ENCODE peak calls at places on chromosomes 1 and 21, in six cellular contexts. One of them, this sample, is unnamed.

GRCh38 chr1:245337829-245338484 is 183.2 kb downstream of the KIF26B start:
- DNase-seq in transverse colon: no peak
- DNase-seq in WERI-Rb-1: no peak
- DNase-seq in Karpas-422: no peak
- DNase-seq in mammary epithelial cell: no peak
- DNase-seq in uterus: no peak
- DNase-seq in this sample: no peak

GRCh38 chr1:15742339-15742801 is at the start of gene TMEM82:
- DNase-seq in mammary epithelial cell: no peak
- DNase-seq in WERI-Rb-1: no peak
- DNase-seq in transverse colon: peak; percentile 76
- DNase-seq in Karpas-422: no peak
- DNase-seq in uterus: no peak
- DNase-seq in this sample: no peak

GRCh38 chr1:231407049-231407448 is 15.0 kb downstream of the EGLN1 start:
- DNase-seq in transverse colon: no peak
- DNase-seq in WERI-Rb-1: no peak
- DNase-seq in uterus: no peak
- DNase-seq in mammary epithelial cell: no peak
- DNase-seq in Karpas-422: no peak
- DNase-seq in this sample: no peak

GRCh38 chr1:153633161-153633746 is 612 bp upstream of the CHTOP start:
- DNase-seq in mammary epithelial cell: no peak
- DNase-seq in Karpas-422: no peak
- DNase-seq in transverse colon: peak; percentile 61
- DNase-seq in uterus: no peak
- DNase-seq in WERI-Rb-1: no peak
- DNase-seq in this sample: no peak

GRCh38 chr1:91797164-91797563 is 88.8 kb downstream of the TGFBR3 start:
- DNase-seq in Karpas-422: no peak
- DNase-seq in transverse colon: no peak
- DNase-seq in uterus: no peak
- DNase-seq in WERI-Rb-1: no peak
- DNase-seq in mammary epithelial cell: no peak
- DNase-seq in this sample: no peak

GRCh38 chr1:57468661-57469523 is 45.0 kb upstream of the DAB1 start:
- DNase-seq in WERI-Rb-1: no peak
- DNase-seq in transverse colon: no peak
- DNase-seq in mammary epithelial cell: no peak
- DNase-seq in uterus: no peak
- DNase-seq in Karpas-422: peak; percentile 40
- DNase-seq in this sample: no peak

GRCh38 chr1:115544131-115544530 is 97.6 kb upstream of the VANGL1 start:
- DNase-seq in uterus: no peak
- DNase-seq in Karpas-422: no peak
- DNase-seq in transverse colon: no peak
- DNase-seq in WERI-Rb-1: no peak
- DNase-seq in mammary epithelial cell: no peak
- DNase-seq in this sample: no peak

GRCh38 chr1:215357901-215358300 is 209.2 kb upstream of the KCTD3 start:
- DNase-seq in mammary epithelial cell: no peak
- DNase-seq in uterus: no peak
- DNase-seq in WERI-Rb-1: no peak
- DNase-seq in Karpas-422: no peak
- DNase-seq in transverse colon: no peak
- DNase-seq in this sample: no peak

GRCh38 chr1:84347547-84348239 is 46.2 kb downstream of the SAMD13 start:
- DNase-seq in transverse colon: no peak
- DNase-seq in WERI-Rb-1: peak; percentile 19
- DNase-seq in Karpas-422: no peak
- DNase-seq in mammary epithelial cell: no peak
- DNase-seq in uterus: no peak
- DNase-seq in this sample: no peak

GRCh38 chr1:179953974-179954493 is 576 bp upstream of the CEP350 start:
- DNase-seq in transverse colon: peak; percentile 38
- DNase-seq in WERI-Rb-1: peak; percentile 41
- DNase-seq in Karpas-422: peak; percentile 80
- DNase-seq in mammary epithelial cell: peak; percentile 57
- DNase-seq in uterus: peak; percentile 59
- DNase-seq in this sample: no peak

GRCh38 chr1:156124557-156125483 is 10.3 kb downstream of the LMNA start:
- DNase-seq in mammary epithelial cell: peak; percentile 64
- DNase-seq in transverse colon: peak; percentile 81
- DNase-seq in Karpas-422: peak; percentile 62
- DNase-seq in uterus: peak; percentile 71
- DNase-seq in WERI-Rb-1: peak; percentile 58
- DNase-seq in this sample: peak; percentile 64

GRCh38 chr1:87215592-87215991 is 113.1 kb upstream of the LMO4 start:
- DNase-seq in Karpas-422: no peak
- DNase-seq in mammary epithelial cell: no peak
- DNase-seq in WERI-Rb-1: no peak
- DNase-seq in uterus: no peak
- DNase-seq in transverse colon: no peak
- DNase-seq in this sample: no peak

GRCh38 chr21:45244799-45245340 is 42.8 kb downstream of the POFUT2 start:
- DNase-seq in mammary epithelial cell: no peak
- DNase-seq in uterus: no peak
- DNase-seq in transverse colon: no peak
- DNase-seq in WERI-Rb-1: peak; percentile 4
- DNase-seq in Karpas-422: no peak
- DNase-seq in this sample: no peak
- H3K27me3 ChIP-seq in mammary epithelial cell: peaks cover 3% of the 10 kb centered on the region
- H3K27me3 ChIP-seq in uterus: no peaks in the 10 kb centered on the region
- H3K27me3 ChIP-seq in transverse colon: peaks cover 14% of the 10 kb centered on the region
- H3K27me3 ChIP-seq in WERI-Rb-1: no peaks in the 10 kb centered on the region
- H3K27me3 ChIP-seq in Karpas-422: peaks cover 3% of the 10 kb centered on the region
- H3K27me3 ChIP-seq in this sample: peaks cover 3% of the 10 kb centered on the region

GRCh38 chr1:27253611-27254010 is 19.2 kb downstream of the WDTC1 start:
- DNase-seq in mammary epithelial cell: no peak
- DNase-seq in Karpas-422: peak; percentile 68
- DNase-seq in uterus: no peak
- DNase-seq in transverse colon: no peak
- DNase-seq in WERI-Rb-1: no peak
- DNase-seq in this sample: no peak
- H3K4me3 ChIP-seq in mammary epithelial cell: no peak overlapping the region
- H3K4me3 ChIP-seq in Karpas-422: peak overlapping the region; percentile 55
- H3K4me3 ChIP-seq in uterus: no peak overlapping the region
- H3K4me3 ChIP-seq in transverse colon: no peak overlapping the region
- H3K4me3 ChIP-seq in WERI-Rb-1: no peak overlapping the region
- H3K4me3 ChIP-seq in this sample: no peak overlapping the region

GRCh38 chr1:45554198-45554597 is 3.6 kb downstream of the AKR1A1 start:
- DNase-seq in Karpas-422: no peak
- DNase-seq in mammary epithelial cell: no peak
- DNase-seq in transverse colon: no peak
- DNase-seq in WERI-Rb-1: no peak
- DNase-seq in uterus: no peak
- DNase-seq in this sample: no peak

GRCh38 chr1:45552309-45552708 is 1.7 kb downstream of the AKR1A1 start:
- DNase-seq in uterus: no peak
- DNase-seq in WERI-Rb-1: no peak
- DNase-seq in mammary epithelial cell: peak; percentile 87
- DNase-seq in transverse colon: peak; percentile 58
- DNase-seq in Karpas-422: no peak
- DNase-seq in this sample: peak; percentile 63

GRCh38 chr1:45551684-45552083 is 1.1 kb downstream of the AKR1A1 start:
- DNase-seq in WERI-Rb-1: no peak
- DNase-seq in Karpas-422: no peak
- DNase-seq in mammary epithelial cell: no peak
- DNase-seq in transverse colon: no peak
- DNase-seq in uterus: no peak
- DNase-seq in this sample: no peak

GRCh38 chr1:45557422-45557944 is 6.9 kb downstream of the AKR1A1 start:
- DNase-seq in Karpas-422: no peak
- DNase-seq in WERI-Rb-1: peak; percentile 85
- DNase-seq in uterus: no peak
- DNase-seq in mammary epithelial cell: peak; percentile 81
- DNase-seq in transverse colon: no peak
- DNase-seq in this sample: no peak
- H3K36me3 ChIP-seq in Karpas-422: peaks cover 15% of the 10 kb centered on the region
- H3K36me3 ChIP-seq in WERI-Rb-1: peaks cover 81% of the 10 kb centered on the region
- H3K36me3 ChIP-seq in uterus: no peaks in the 10 kb centered on the region
- H3K36me3 ChIP-seq in mammary epithelial cell: peaks cover 2% of the 10 kb centered on the region
- H3K36me3 ChIP-seq in transverse colon: peaks cover 6% of the 10 kb centered on the region
- H3K36me3 ChIP-seq in this sample: no peaks in the 10 kb centered on the region

GRCh38 chr1:1359668-1360468 is 1.5 kb upstream of the MXRA8 start:
- DNase-seq in transverse colon: no peak
- DNase-seq in Karpas-422: no peak
- DNase-seq in uterus: peak; percentile 77
- DNase-seq in WERI-Rb-1: peak; percentile 51
- DNase-seq in mammary epithelial cell: no peak
- DNase-seq in this sample: no peak
- H3K27me3 ChIP-seq in transverse colon: peaks cover 49% of the 10 kb centered on the region
- H3K27me3 ChIP-seq in Karpas-422: no peaks in the 10 kb centered on the region
- H3K27me3 ChIP-seq in uterus: no peaks in the 10 kb centered on the region
- H3K27me3 ChIP-seq in WERI-Rb-1: no peaks in the 10 kb centered on the region
- H3K27me3 ChIP-seq in mammary epithelial cell: no peaks in the 10 kb centered on the region
- H3K27me3 ChIP-seq in this sample: no peaks in the 10 kb centered on the region

GRCh38 chr21:34074283-34075098 is 1.1 kb downstream of the MRPS6 start:
- DNase-seq in Karpas-422: peak; percentile 59
- DNase-seq in mammary epithelial cell: peak; percentile 38
- DNase-seq in WERI-Rb-1: no peak
- DNase-seq in transverse colon: no peak
- DNase-seq in uterus: no peak
- DNase-seq in this sample: no peak

GRCh38 chr21:34073032-34073748 is at the start of the genes MRPS6 and SLC5A3:
- DNase-seq in mammary epithelial cell: peak; percentile 76
- DNase-seq in transverse colon: peak; percentile 89
- DNase-seq in Karpas-422: peak; percentile 93
- DNase-seq in uterus: peak; percentile 81
- DNase-seq in WERI-Rb-1: peak; percentile 91
- DNase-seq in this sample: peak; percentile 79

GRCh38 chr21:34075099-34075425 is 1.7 kb downstream of the MRPS6 start:
- DNase-seq in Karpas-422: no peak
- DNase-seq in uterus: no peak
- DNase-seq in WERI-Rb-1: no peak
- DNase-seq in transverse colon: no peak
- DNase-seq in mammary epithelial cell: no peak
- DNase-seq in this sample: no peak

GRCh38 chr21:34072145-34073031 is 990 bp upstream of the MRPS6 start:
- DNase-seq in Karpas-422: no peak
- DNase-seq in uterus: peak; percentile 43
- DNase-seq in transverse colon: no peak
- DNase-seq in mammary epithelial cell: no peak
- DNase-seq in WERI-Rb-1: no peak
- DNase-seq in this sample: peak; percentile 24

GRCh38 chr21:34073749-34074282 is 438 bp downstream of the MRPS6 start:
- DNase-seq in WERI-Rb-1: no peak
- DNase-seq in Karpas-422: peak; percentile 75
- DNase-seq in mammary epithelial cell: no peak
- DNase-seq in uterus: no peak
- DNase-seq in transverse colon: peak; percentile 52
- DNase-seq in this sample: peak; percentile 13
- H3K4me3 ChIP-seq in WERI-Rb-1: peak overlapping the region; percentile 61
- H3K4me3 ChIP-seq in Karpas-422: peak overlapping the region; percentile 84
- H3K4me3 ChIP-seq in mammary epithelial cell: peak overlapping the region; percentile 88
- H3K4me3 ChIP-seq in uterus: peak overlapping the region; percentile 65
- H3K4me3 ChIP-seq in transverse colon: peak overlapping the region; percentile 83
- H3K4me3 ChIP-seq in this sample: peak overlapping the region; percentile 77

This sample was measured in prostate gland.